ENCODE peak calls at places on chromosomes 2 and 18, in seven cellular contexts. D is thoracic aorta, O is RWPE1, Q is tibial artery, Z is psoas muscle, T is lower lobe of right lung, H is tibial nerve. W is an unnamed sample.

GRCh38 chr2:55416826-55417568 is 2.7 kb downstream of the CCDC88A start:
- DNase-seq in D (no peak), O (no peak), Q (no peak), Z (no peak), T (no peak), H (no peak), W (no peak)

GRCh38 chr2:173193925-173194324 is 118.3 kb downstream of the MAP3K20 start:
- DNase-seq in D (no peak), O (no peak), Q (no peak), Z (no peak), T (no peak), H (no peak), W (no peak)

GRCh38 chr2:60104514-60105501 is 448.6 kb downstream of the BCL11A start:
- DNase-seq in D (no peak), O (no peak), Q (no peak), Z (no peak), T (no peak), H (no peak), W (no peak)

GRCh38 chr2:97755491-97755890 is 42.1 kb downstream of the ZAP70 start:
- DNase-seq in D (no peak), O (no peak), Q (no peak), Z (no peak), T (no peak), H (no peak), W (no peak)

GRCh38 chr2:23026671-23027070 is 358.3 kb upstream of the KLHL29 start:
- DNase-seq in D (no peak), O (no peak), Q (no peak), Z (no peak), T (no peak), H (no peak), W (no peak)

GRCh38 chr2:196248467-196249104 is 77.2 kb upstream of the STK17B start:
- DNase-seq in D (no peak), O (no peak), Q (no peak), Z (no peak), T (no peak), H (no peak), W (no peak)

GRCh38 chr2:97926936-97927335 is 68.8 kb downstream of the TMEM131 start:
- DNase-seq in D (no peak), O (no peak), Q (no peak), Z (no peak), T (no peak), H (no peak), W (no peak)

GRCh38 chr2:132609101-132609890 is 60.7 kb downstream of the LYPD1 start:
- DNase-seq in D (no peak), O (no peak), Q (no peak), Z (no peak), T (no peak), H (no peak), W (no peak)

GRCh38 chr2:64979744-64980143 is 9.5 kb upstream of the SLC1A4 start:
- DNase-seq in D (no peak), O (no peak), Q (no peak), Z (no peak), T (no peak), H (no peak), W (no peak)

GRCh38 chr2:122707224-122707824 is 951.9 kb downstream of the TSN start:
- DNase-seq in D (no peak), O (no peak), Q (no peak), Z (no peak), T (no peak), H (no peak), W (no peak)

GRCh38 chr2:239036819-239037558 is 189.1 kb downstream of the TWIST2 start:
- DNase-seq in D (no peak), O (no peak), Q (no peak), Z (no peak), T (no peak), H (no peak), W (no peak)

GRCh38 chr2:52904511-52904910 is 863.1 kb upstream of the CHAC2 start:
- DNase-seq in D (no peak), O (no peak), Q (no peak), Z (no peak), T (no peak), H (no peak), W (no peak)

GRCh38 chr18:48600746-48601090 is 61.9 kb downstream of the CTIF start:
- DNase-seq in D (no peak), O (no peak), Q (no peak), Z (no peak), T (no peak), H (no peak), W (no peak)

GRCh38 chr18:3452750-3453539 is 3.0 kb downstream of the TGIF1 start:
- DNase-seq in D (no peak), O (no peak), Q (no peak), Z (no peak), T (no peak), H (no peak), W (no peak)

GRCh38 chr2:227347117-227347516 is 22.1 kb downstream of the MFF start:
- DNase-seq in D (no peak), O (no peak), Q (no peak), Z (no peak), T (no peak), H (no peak), W (no peak)

GRCh38 chr2:103387888-103388287 is 626.1 kb downstream of the TMEM182 start:
- DNase-seq in D (no peak), O (no peak), Q (no peak), Z (no peak), T (no peak), H (no peak), W (no peak)

GRCh38 chr2:176766005-176766404 is 446.6 kb upstream of the HNRNPA3 start:
- DNase-seq in D (no peak), O (no peak), Q (no peak), Z (no peak), T (no peak), H (no peak), W (no peak)

GRCh38 chr2:110903548-110903947 is 171.2 kb downstream of the ACOXL start:
- DNase-seq in D (no peak), O (no peak), Q (no peak), Z (peak; percentile 36), T (no peak), H (no peak), W (no peak)

GRCh38 chr2:207505180-207505579 is 24.6 kb upstream of the CREB1 start:
- DNase-seq in D (no peak), O (no peak), Q (no peak), Z (no peak), T (no peak), H (no peak), W (no peak)

GRCh38 chr2:176079851-176080539 is 3.8 kb downstream of the EVX2 start:
- DNase-seq in D (no peak), O (peak; percentile 59), Q (no peak), Z (peak; percentile 45), T (no peak), H (no peak), W (no peak)

GRCh38 chr2:88265352-88265960 is 95.3 kb downstream of the THNSL2 start:
- DNase-seq in D (no peak), O (peak; percentile 34), Q (no peak), Z (no peak), T (no peak), H (peak; percentile 6), W (no peak)

GRCh38 chr2:48829036-48829435 is 73.5 kb upstream of the LHCGR start:
- DNase-seq in D (no peak), O (no peak), Q (no peak), Z (no peak), T (no peak), H (no peak), W (no peak)
- H3K27ac ChIP-seq in D (no peak overlapping the region), O (no peak overlapping the region), Q (no peak overlapping the region), Z (no peak overlapping the region), T (no peak overlapping the region), H (no peak overlapping the region), W (no peak overlapping the region)

GRCh38 chr18:9867454-9867732 is 18.4 kb upstream of the TXNDC2 start:
- DNase-seq in D (no peak), O (no peak), Q (no peak), Z (no peak), T (no peak), H (no peak), W (no peak)

GRCh38 chr18:9871244-9871746 is 14.5 kb upstream of the TXNDC2 start:
- DNase-seq in D (no peak), O (no peak), Q (no peak), Z (no peak), T (no peak), H (no peak), W (no peak)

GRCh38 chr18:9870431-9871023 is 15.2 kb upstream of the TXNDC2 start:
- DNase-seq in D (no peak), O (no peak), Q (no peak), Z (no peak), T (no peak), H (no peak), W (no peak)

GRCh38 chr18:9868857-9869712 is 16.7 kb upstream of the TXNDC2 start:
- DNase-seq in D (no peak), O (no peak), Q (no peak), Z (no peak), T (no peak), H (no peak), W (no peak)

DNA sequence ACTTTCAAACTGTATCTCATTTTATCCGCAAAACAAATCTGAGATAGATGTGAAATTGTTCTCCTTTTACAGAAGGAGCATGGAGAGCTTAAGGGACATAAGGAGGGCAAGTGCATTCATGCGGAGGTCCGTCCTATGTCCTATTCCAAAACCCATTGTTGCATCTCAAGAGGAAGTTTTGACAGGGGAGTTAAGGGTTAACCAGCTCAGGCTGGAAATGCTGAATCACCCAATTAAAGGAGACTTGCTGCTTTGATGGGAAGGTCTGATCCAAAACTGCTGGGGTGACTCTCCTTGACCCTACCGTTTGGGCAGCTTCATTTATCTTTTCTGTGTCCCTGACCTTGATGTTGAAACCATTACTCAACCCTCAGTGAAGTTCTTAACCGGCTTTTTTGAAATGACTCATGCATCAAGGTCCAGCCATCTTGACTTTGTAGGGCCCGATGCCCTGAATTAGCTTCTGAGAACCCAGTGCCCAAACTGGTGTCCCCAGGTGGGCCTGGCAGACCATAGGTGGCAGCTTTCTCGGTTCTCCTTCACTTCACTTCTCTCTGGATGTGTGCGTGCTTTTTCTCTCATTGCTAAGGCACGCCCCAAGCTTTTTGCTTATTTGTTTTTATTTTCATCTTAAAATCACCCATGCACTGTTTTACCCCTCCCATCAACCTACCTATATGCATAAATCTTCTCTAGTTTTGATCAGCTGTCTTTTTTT is 15.9 kb upstream of the TXNDC2 start:
- DNase-seq in D (no peak), O (peak; percentile 72), Q (no peak), Z (no peak), T (no peak), H (no peak), W (no peak)
- H3K27ac ChIP-seq in D (no peak overlapping the region), O (peak overlapping the region; percentile 61), Q (no peak overlapping the region), Z (no peak overlapping the region), T (no peak overlapping the region), H (no peak overlapping the region), W (no peak overlapping the region)

GRCh38 chr18:26925313-26925712 is 59.8 kb upstream of the AQP4 start:
- DNase-seq in D (no peak), O (no peak), Q (no peak), Z (no peak), T (no peak), H (no peak), W (no peak)
- H3K27ac ChIP-seq in D (no peak overlapping the region), O (no peak overlapping the region), Q (no peak overlapping the region), Z (no peak overlapping the region), T (no peak overlapping the region), H (no peak overlapping the region), W (no peak overlapping the region)

GRCh38 chr2:137809252-137809651 is 155.0 kb upstream of the HNMT start:
- DNase-seq in D (no peak), O (no peak), Q (no peak), Z (no peak), T (no peak), H (no peak), W (no peak)
- H3K27ac ChIP-seq in D (no peak overlapping the region), O (no peak overlapping the region), Q (no peak overlapping the region), Z (no peak overlapping the region), T (no peak overlapping the region), H (no peak overlapping the region), W (no peak overlapping the region)

GRCh38 chr2:31214638-31214915 is 2.7 kb downstream of the CAPN14 start:
- DNase-seq in D (no peak), O (no peak), Q (no peak), Z (no peak), T (no peak), H (no peak), W (no peak)
- H3K27ac ChIP-seq in D (no peak overlapping the region), O (no peak overlapping the region), Q (no peak overlapping the region), Z (no peak overlapping the region), T (no peak overlapping the region), H (no peak overlapping the region), W (no peak overlapping the region)